ENCODE peak calls at places on chromosomes 1 and 21, in five cellular contexts. X is choroid plexus epithelial cell; G is aorta; J is hepatocyte; Q is stimulated activated CD4-positive, alpha-beta T cell treated with anti-CD3 and anti-CD28 coated beads, Interleukin-2, amount 100 ng/mL, for 48 hours. N is an unnamed sample.

GRCh38 chr1:169160845-169161511 is 54.5 kb downstream of the ATP1B1 start:
- DNase-seq in Q (no peak), G (no peak), X (peak), J (no peak), N (no peak)

GRCh38 chr21:26441081-26441610 is 131.9 kb downstream of the CYYR1 start:
- DNase-seq in J (no peak), G (no peak), Q (no peak), X (no peak), N (peak)

GRCh38 chr1:39895096-39895495 is 6.6 kb downstream of the MYCL start:
- DNase-seq in X (peak), G (no peak), Q (no peak), J (no peak), N (no peak)

GRCh38 chr1:54342306-54342705 is 63.9 kb downstream of the SSBP3 start:
- DNase-seq in G (no peak), Q (no peak), J (no peak), X (no peak), N (no peak)

GRCh38 chr1:7476402-7476801 is 294.7 kb upstream of the VAMP3 start:
- DNase-seq in X (no peak), Q (no peak), J (no peak), G (no peak), N (no peak)

GRCh38 chr1:145824499-145824842 is 471 bp downstream of the POLR3C start:
- DNase-seq in Q (no peak), X (no peak), J (no peak), G (no peak), N (no peak)

GRCh38 chr1:92784051-92784638 is 763 bp downstream of the EVI5 start:
- DNase-seq in J (peak), G (no peak), X (peak), Q (peak), N (no peak)

GRCh38 chr1:46940307-46940706 is 969 bp downstream of the CYP4A11 start:
- DNase-seq in J (peak), G (no peak), Q (no peak), X (no peak), N (no peak)

GRCh38 chr1:211830055-211830329 is 571 bp downstream of the LPGAT1 start:
- DNase-seq in X (no peak), Q (no peak), J (no peak), G (no peak), N (no peak)

GRCh38 chr21:44765231-44766013 is 36.2 kb downstream of the UBE2G2 start:
- DNase-seq in G (no peak), X (peak), Q (peak), J (no peak), N (no peak)

GRCh38 chr1:20735581-20736111 is 3.1 kb upstream of the SH2D5 start:
- DNase-seq in G (no peak), Q (no peak), J (no peak), X (no peak), N (peak)

GRCh38 chr1:200146100-200146499 is 118.6 kb downstream of the NR5A2 start:
- DNase-seq in J (no peak), X (no peak), Q (no peak), G (no peak), N (no peak)

GRCh38 chr1:17759114-17759513 is 4.0 kb downstream of the ACTL8 start:
- DNase-seq in J (no peak), G (peak), X (no peak), Q (peak), N (no peak)

GRCh38 chr1:22641906-22642636 is 1.4 kb upstream of the C1QC start:
- DNase-seq in X (peak), G (peak), Q (peak), J (peak), N (no peak)

GRCh38 chr1:11318982-11319381 is 46.0 kb downstream of the UBIAD1 start:
- DNase-seq in J (no peak), Q (no peak), X (no peak), G (no peak), N (no peak)

GRCh38 chr1:205500240-205501218 is 3.9 kb upstream of the CDK18 start:
- DNase-seq in Q (no peak), J (no peak), G (no peak), X (no peak), N (no peak)

GRCh38 chr1:202133016-202133415 is 10.3 kb downstream of the GPR37L1 start:
- DNase-seq in J (peak), G (no peak), X (no peak), Q (no peak), N (no peak)

GRCh38 chr1:229015791-229016190 is 255.1 kb upstream of the RAB4A start:
- DNase-seq in J (peak), X (no peak), Q (no peak), G (no peak), N (no peak)

GRCh38 chr21:43325968-43326367 is 101.0 kb downstream of the SIK1 start:
- DNase-seq in G (no peak), Q (no peak), J (no peak), X (no peak), N (no peak)

GRCh38 chr21:30478015-30478414 is 2.2 kb downstream of the KRTAP19-1 start:
- DNase-seq in Q (no peak), G (no peak), X (no peak), J (peak), N (no peak)

GRCh38 chr1:214228976-214229375 is 52.0 kb upstream of the SMYD2 start:
- DNase-seq in X (no peak), Q (no peak), G (no peak), J (no peak), N (no peak)

GRCh38 chr1:31216016-31216415 is 23.7 kb downstream of the NKAIN1 start:
- DNase-seq in G (no peak), J (peak), Q (no peak), X (peak), N (no peak)

GRCh38 chr1:8415526-8416278 is 97.8 kb downstream of the SLC45A1 start:
- DNase-seq in Q (no peak), X (no peak), G (no peak), J (no peak), N (no peak)

GRCh38 chr1:54135436-54136120 is 17.2 kb downstream of the CDCP2 start:
- DNase-seq in G (no peak), J (no peak), X (no peak), Q (no peak), N (no peak)

GRCh38 chr1:23825762-23826522 is 713 bp upstream of the HMGCL start:
- DNase-seq in Q (no peak), J (no peak), X (no peak), G (no peak), N (no peak)

GRCh38 chr1:39261712-39262221 is 57.3 kb downstream of the MACF1 start:
- DNase-seq in X (peak), G (no peak), J (no peak), Q (no peak), N (no peak)

GRCh38 chr1:155080250-155081228 is 1.9 kb downstream of the EFNA3 start:
- DNase-seq in G (no peak), J (peak), X (no peak), Q (no peak), N (no peak)

GRCh38 chr1:101200513-101200912 is 36.3 kb upstream of the S1PR1 start:
- DNase-seq in Q (no peak), X (peak), J (peak), G (no peak), N (peak)

GRCh38 chr1:94554611-94555010 is 13.1 kb upstream of the F3 start:
- DNase-seq in J (no peak), G (no peak), Q (no peak), X (no peak), N (no peak)

GRCh38 chr1:39866767-39867166 is 16.5 kb downstream of the TRIT1 start:
- DNase-seq in J (no peak), G (no peak), Q (no peak), X (peak), N (no peak)

GRCh38 chr1:241331328-241331693 is 25.7 kb downstream of the RGS7 start:
- DNase-seq in X (no peak), J (no peak), Q (no peak), G (no peak), N (no peak)

GRCh38 chr1:61536174-61536573 is 188.8 kb downstream of the TM2D1 start:
- DNase-seq in Q (no peak), J (no peak), X (no peak), G (no peak), N (no peak)

GRCh38 chr1:160981584-160982411 is 27.2 kb upstream of the ITLN2 start:
- DNase-seq in G (peak), X (no peak), Q (no peak), J (no peak), N (no peak)

GRCh38 chr1:998051-998821 is 1.7 kb downstream of the HES4 start:
- DNase-seq in Q (no peak), J (peak), X (no peak), G (no peak), N (no peak)

GRCh38 chr1:54011316-54012007 is 6.5 kb downstream of the LDLRAD1 start:
- DNase-seq in X (no peak), Q (no peak), J (no peak), G (no peak), N (no peak)

GRCh38 chr1:54107131-54107530 is 45.7 kb downstream of the CDCP2 start:
- DNase-seq in G (no peak), J (no peak), Q (no peak), X (peak), N (no peak)

GRCh38 chr1:39110325-39110851 is 84.2 kb downstream of the NDUFS5 start:
- DNase-seq in Q (no peak), X (peak), J (no peak), G (no peak), N (no peak)

GRCh38 chr1:183331095-183331742 is 87.0 kb downstream of the NMNAT2 start:
- DNase-seq in J (peak), Q (no peak), X (peak), G (no peak), N (no peak)

N was measured in keratinocyte.